ENCODE peak calls at places on chromosomes 11 and 22, in eight cellular contexts. W is left ventricle myocardium superior; F is GM04503; L is stimulated activated CD4-positive, alpha-beta T cell treated with anti-CD3 and anti-CD28 coated beads, TNF-alpha, amount 100 ng/mL, for 24 hours; T is right lobe of liver; I is lower leg skin; N is kidney; B is astrocyte of the hippocampus. X is an unnamed sample.

GRCh38 chr11:48007677-48008076 is 27.3 kb downstream of the PTPRJ start:
- DNase-seq in W (no peak), F (no peak), L (no peak), T (peak), I (no peak), N (no peak), B (no peak), X (no peak)

GRCh38 chr11:34339149-34340064 is 18.4 kb downstream of the ABTB2 start:
- DNase-seq in W (no peak), F (no peak), L (no peak), T (peak), I (peak), N (no peak), B (no peak), X (no peak)

GRCh38 chr22:39627865-39628562 is 57.5 kb downstream of the CACNA1I start:
- DNase-seq in W (no peak), F (no peak), L (no peak), T (no peak), I (no peak), N (peak), B (no peak), X (no peak)

GRCh38 chr11:73141031-73141308 is 1.1 kb downstream of the FCHSD2 start:
- DNase-seq in W (peak), F (no peak), L (peak), T (peak), I (peak), N (peak), B (no peak), X (no peak)

GRCh38 chr11:118005224-118006152 is 19.3 kb downstream of the IL10RA start:
- DNase-seq in W (no peak), F (no peak), L (no peak), T (no peak), I (peak), N (no peak), B (no peak), X (no peak)

GRCh38 chr11:96254854-96255253 is 88.1 kb downstream of the MAML2 start:
- DNase-seq in W (no peak), F (no peak), L (no peak), T (no peak), I (no peak), N (no peak), B (no peak), X (no peak)

GRCh38 chr11:11931461-11932055 is 76.9 kb downstream of the DKK3 start:
- DNase-seq in W (no peak), F (no peak), L (no peak), T (no peak), I (no peak), N (no peak), B (peak), X (no peak)

GRCh38 chr11:120004723-120005122 is 133.2 kb downstream of the TRIM29 start:
- DNase-seq in W (no peak), F (no peak), L (no peak), T (no peak), I (no peak), N (no peak), B (no peak), X (no peak)

GRCh38 chr11:79160786-79161403 is 279.9 kb downstream of the TENM4 start:
- DNase-seq in W (no peak), F (no peak), L (no peak), T (no peak), I (peak), N (no peak), B (no peak), X (no peak)

GRCh38 chr22:19448076-19448607 is 631 bp upstream of the C22orf39 start:
- DNase-seq in W (no peak), F (no peak), L (no peak), T (no peak), I (no peak), N (no peak), B (peak), X (peak)

GRCh38 chr11:121723261-121723741 is 270.5 kb upstream of the SORL1-AS1 start:
- DNase-seq in W (peak), F (no peak), L (no peak), T (no peak), I (no peak), N (no peak), B (peak), X (peak)

GRCh38 chr11:8291421-8292350 is 28.0 kb upstream of the LMO1 start:
- DNase-seq in W (no peak), F (no peak), L (no peak), T (no peak), I (peak), N (no peak), B (no peak), X (no peak)

GRCh38 chr11:77175869-77176539 is 48.0 kb downstream of the MYO7A start:
- DNase-seq in W (peak), F (no peak), L (no peak), T (peak), I (no peak), N (peak), B (peak), X (peak)

GRCh38 chr22:38767313-38767712 is 11.5 kb upstream of the SUN2 start:
- DNase-seq in W (no peak), F (no peak), L (no peak), T (no peak), I (no peak), N (no peak), B (no peak), X (no peak)

GRCh38 chr22:24996420-24996952 is 44.0 kb downstream of the KIAA1671 start:
- DNase-seq in W (no peak), F (no peak), L (no peak), T (no peak), I (no peak), N (no peak), B (peak), X (no peak)

GRCh38 chr11:26953770-26954392 is 40.0 kb upstream of the FIBIN start:
- DNase-seq in W (no peak), F (no peak), L (no peak), T (no peak), I (no peak), N (no peak), B (no peak), X (no peak)

GRCh38 chr11:57920971-57921370 is 102.7 kb upstream of the OR9Q1 start:
- DNase-seq in W (no peak), F (no peak), L (no peak), T (no peak), I (no peak), N (no peak), B (no peak), X (no peak)

GRCh38 chr11:8000390-8000789 is 13.3 kb downstream of the EIF3F start:
- DNase-seq in W (no peak), F (no peak), L (no peak), T (no peak), I (no peak), N (no peak), B (no peak), X (no peak)

GRCh38 chr11:123316003-123316402 is 114.1 kb upstream of the GRAMD1B start:
- DNase-seq in W (no peak), F (no peak), L (no peak), T (no peak), I (no peak), N (no peak), B (no peak), X (no peak)

GRCh38 chr22:39090426-39091064 is 6.5 kb upstream of the APOBEC3H start:
- DNase-seq in W (peak), F (no peak), L (peak), T (no peak), I (no peak), N (peak), B (no peak), X (no peak)

GRCh38 chr11:914747-915493 is 4.3 kb upstream of the CHID1 start:
- DNase-seq in W (peak), F (no peak), L (no peak), T (peak), I (peak), N (no peak), B (no peak), X (peak)

GRCh38 chr22:50399751-50400331 is 56.7 kb downstream of the PPP6R2 start:
- DNase-seq in W (no peak), F (peak), L (no peak), T (no peak), I (no peak), N (no peak), B (no peak), X (peak)

GRCh38 chr22:50530280-50530856 is 556 bp upstream of the TYMP start:
- DNase-seq in W (peak), F (no peak), L (peak), T (peak), I (peak), N (no peak), B (peak), X (no peak)

GRCh38 chr11:102776454-102776853 is 4.0 kb downstream of the MMP10 start:
- DNase-seq in W (no peak), F (no peak), L (no peak), T (no peak), I (no peak), N (no peak), B (no peak), X (no peak)

GRCh38 chr11:120128392-120129172 is 9.3 kb downstream of the TRIM29 start:
- DNase-seq in W (no peak), F (peak), L (no peak), T (peak), I (peak), N (peak), B (peak), X (no peak)

GRCh38 chr11:20110908-20111669 is 49.2 kb downstream of the DBX1 start:
- DNase-seq in W (no peak), F (peak), L (peak), T (no peak), I (no peak), N (no peak), B (peak), X (peak)

GRCh38 chr11:127683321-127683720 is 682.8 kb upstream of the KIRREL3 start:
- DNase-seq in W (no peak), F (no peak), L (no peak), T (no peak), I (no peak), N (no peak), B (no peak), X (no peak)

GRCh38 chr11:34558673-34559072 is 45.1 kb upstream of the ELF5 start:
- DNase-seq in W (no peak), F (no peak), L (no peak), T (no peak), I (peak), N (no peak), B (peak), X (no peak)

GRCh38 chr22:17836977-17837742 is 62.9 kb upstream of the BID start:
- DNase-seq in W (peak), F (no peak), L (no peak), T (peak), I (no peak), N (peak), B (peak), X (no peak)

GRCh38 chr22:39180566-39180965 is 28.1 kb upstream of the CBX7 start:
- DNase-seq in W (no peak), F (no peak), L (no peak), T (no peak), I (peak), N (no peak), B (no peak), X (no peak)

GRCh38 chr11:101180481-101180880 is 50.9 kb upstream of the PGR start:
- DNase-seq in W (no peak), F (no peak), L (no peak), T (no peak), I (no peak), N (no peak), B (no peak), X (no peak)

GRCh38 chr11:20161230-20161918 is 1.1 kb upstream of the DBX1 start:
- DNase-seq in W (no peak), F (no peak), L (no peak), T (no peak), I (no peak), N (no peak), B (no peak), X (no peak)

GRCh38 chr11:2672553-2673249 is 27.1 kb downstream of the KCNQ1OT1 start:
- DNase-seq in W (no peak), F (no peak), L (no peak), T (no peak), I (peak), N (peak), B (no peak), X (no peak)

GRCh38 chr11:41921991-41922390 is 462.5 kb upstream of the LRRC4C start:
- DNase-seq in W (no peak), F (no peak), L (no peak), T (no peak), I (no peak), N (no peak), B (no peak), X (no peak)

GRCh38 chr11:26227311-26227710 is 104.6 kb upstream of the ANO3 start:
- DNase-seq in W (no peak), F (peak), L (no peak), T (no peak), I (no peak), N (no peak), B (peak), X (no peak)

GRCh38 chr11:479311-479710 is 27.7 kb downstream of the RNH1 start:
- DNase-seq in W (no peak), F (no peak), L (no peak), T (no peak), I (no peak), N (no peak), B (no peak), X (no peak)

GRCh38 chr11:75265851-75266531 is 25.4 kb downstream of the TPBGL start:
- DNase-seq in W (no peak), F (no peak), L (no peak), T (no peak), I (peak), N (peak), B (no peak), X (no peak)

GRCh38 chr11:11292839-11293238 is 60.2 kb downstream of the CSNK2A3 start:
- DNase-seq in W (no peak), F (no peak), L (no peak), T (no peak), I (peak), N (no peak), B (no peak), X (no peak)

GRCh38 chr11:120182790-120183491 is 27.9 kb upstream of the OAF start:
- DNase-seq in W (peak), F (no peak), L (no peak), T (peak), I (peak), N (peak), B (no peak), X (peak)

X was measured in head of caudate nucleus.